ENCODE peak calls at places on chromosomes 3 and 15, in seven cellular contexts. One of them, this sample, is unnamed.

GRCh38 chr3:110343376-110343775 is 728.2 kb upstream of the NECTIN3 start:
- DNase-seq in H9: no peak
- DNase-seq in colonic mucosa: no peak
- DNase-seq in Karpas-422: no peak
- DNase-seq in CD4-positive, alpha-beta T cell: no peak
- DNase-seq in right atrium auricular region: no peak
- DNase-seq in epithelial cell of prostate: peak; percentile 6
- DNase-seq in this sample: no peak

GRCh38 chr3:193140381-193140780 is 100.6 kb upstream of the PLAAT1 start:
- DNase-seq in H9: no peak
- DNase-seq in colonic mucosa: no peak
- DNase-seq in Karpas-422: no peak
- DNase-seq in CD4-positive, alpha-beta T cell: no peak
- DNase-seq in right atrium auricular region: no peak
- DNase-seq in epithelial cell of prostate: peak; percentile 16
- DNase-seq in this sample: no peak

GRCh38 chr3:149435936-149436885 is 38.3 kb upstream of the TM4SF4 start:
- DNase-seq in H9: no peak
- DNase-seq in colonic mucosa: no peak
- DNase-seq in Karpas-422: no peak
- DNase-seq in CD4-positive, alpha-beta T cell: no peak
- DNase-seq in right atrium auricular region: no peak
- DNase-seq in epithelial cell of prostate: no peak
- DNase-seq in this sample: no peak

GRCh38 chr15:85589873-85590272 is 204.9 kb downstream of the KLHL25 start:
- DNase-seq in H9: no peak
- DNase-seq in colonic mucosa: no peak
- DNase-seq in Karpas-422: no peak
- DNase-seq in CD4-positive, alpha-beta T cell: no peak
- DNase-seq in right atrium auricular region: no peak
- DNase-seq in epithelial cell of prostate: no peak
- DNase-seq in this sample: no peak

GRCh38 chr15:62896969-62897486 is 145.5 kb upstream of the TPM1 start:
- DNase-seq in H9: no peak
- DNase-seq in colonic mucosa: peak; percentile 86
- DNase-seq in Karpas-422: peak; percentile 28
- DNase-seq in CD4-positive, alpha-beta T cell: no peak
- DNase-seq in right atrium auricular region: peak; percentile 96
- DNase-seq in epithelial cell of prostate: peak; percentile 88
- DNase-seq in this sample: no peak

GRCh38 chr3:90039994-90040393 is 932.6 kb downstream of the EPHA3 start:
- DNase-seq in H9: no peak
- DNase-seq in colonic mucosa: no peak
- DNase-seq in Karpas-422: peak; percentile 16
- DNase-seq in CD4-positive, alpha-beta T cell: no peak
- DNase-seq in right atrium auricular region: no peak
- DNase-seq in epithelial cell of prostate: no peak
- DNase-seq in this sample: no peak

GRCh38 chr15:41258706-41259471 is 27.8 kb downstream of the CHP1 start:
- DNase-seq in H9: no peak
- DNase-seq in colonic mucosa: peak; percentile 38
- DNase-seq in Karpas-422: peak; percentile 81
- DNase-seq in CD4-positive, alpha-beta T cell: no peak
- DNase-seq in right atrium auricular region: no peak
- DNase-seq in epithelial cell of prostate: no peak
- DNase-seq in this sample: no peak

GRCh38 chr3:39056151-39056550 is 4.3 kb downstream of the WDR48 start:
- DNase-seq in H9: no peak
- DNase-seq in colonic mucosa: no peak
- DNase-seq in Karpas-422: no peak
- DNase-seq in CD4-positive, alpha-beta T cell: no peak
- DNase-seq in right atrium auricular region: no peak
- DNase-seq in epithelial cell of prostate: no peak
- DNase-seq in this sample: no peak

GRCh38 chr15:84033793-84034553 is 201.6 kb upstream of the GOLGA6L4 start:
- DNase-seq in H9: no peak
- DNase-seq in colonic mucosa: no peak
- DNase-seq in Karpas-422: no peak
- DNase-seq in CD4-positive, alpha-beta T cell: no peak
- DNase-seq in right atrium auricular region: no peak
- DNase-seq in epithelial cell of prostate: no peak
- DNase-seq in this sample: no peak

GRCh38 chr15:55884223-55884622 is 109.2 kb downstream of the NEDD4 start:
- DNase-seq in H9: no peak
- DNase-seq in colonic mucosa: no peak
- DNase-seq in Karpas-422: no peak
- DNase-seq in CD4-positive, alpha-beta T cell: no peak
- DNase-seq in right atrium auricular region: no peak
- DNase-seq in epithelial cell of prostate: no peak
- DNase-seq in this sample: no peak

GRCh38 chr3:34106879-34107278 is 308.4 kb downstream of the PDCD6IP start:
- DNase-seq in H9: peak; percentile 71
- DNase-seq in colonic mucosa: peak; percentile 54
- DNase-seq in Karpas-422: peak; percentile 86
- DNase-seq in CD4-positive, alpha-beta T cell: no peak
- DNase-seq in right atrium auricular region: no peak
- DNase-seq in epithelial cell of prostate: no peak
- DNase-seq in this sample: peak; percentile 90

GRCh38 chr15:44775923-44776322 is 39.6 kb downstream of the TRIM69 start:
- DNase-seq in H9: no peak
- DNase-seq in colonic mucosa: no peak
- DNase-seq in Karpas-422: peak; percentile 88
- DNase-seq in CD4-positive, alpha-beta T cell: no peak
- DNase-seq in right atrium auricular region: no peak
- DNase-seq in epithelial cell of prostate: no peak
- DNase-seq in this sample: no peak

GRCh38 chr3:186593862-186594261 is 19.0 kb upstream of the AHSG start:
- DNase-seq in H9: no peak
- DNase-seq in colonic mucosa: no peak
- DNase-seq in Karpas-422: no peak
- DNase-seq in CD4-positive, alpha-beta T cell: no peak
- DNase-seq in right atrium auricular region: no peak
- DNase-seq in epithelial cell of prostate: no peak
- DNase-seq in this sample: no peak

GRCh38 chr15:32910839-32911238 is 193.0 kb downstream of the GREM1 start:
- DNase-seq in H9: no peak
- DNase-seq in colonic mucosa: no peak
- DNase-seq in Karpas-422: no peak
- DNase-seq in CD4-positive, alpha-beta T cell: no peak
- DNase-seq in right atrium auricular region: no peak
- DNase-seq in epithelial cell of prostate: no peak
- DNase-seq in this sample: no peak

GRCh38 chr3:26198609-26199008 is 408.7 kb downstream of the OXSM start:
- DNase-seq in H9: no peak
- DNase-seq in colonic mucosa: no peak
- DNase-seq in Karpas-422: no peak
- DNase-seq in CD4-positive, alpha-beta T cell: no peak
- DNase-seq in right atrium auricular region: no peak
- DNase-seq in epithelial cell of prostate: no peak
- DNase-seq in this sample: no peak

GRCh38 chr15:31732695-31733094 is 297.6 kb upstream of the CHRNA7 start:
- DNase-seq in H9: no peak
- DNase-seq in colonic mucosa: no peak
- DNase-seq in Karpas-422: no peak
- DNase-seq in CD4-positive, alpha-beta T cell: no peak
- DNase-seq in right atrium auricular region: no peak
- DNase-seq in epithelial cell of prostate: no peak
- DNase-seq in this sample: no peak

GRCh38 chr3:183212565-183212964 is 40.5 kb upstream of the B3GNT5 start:
- DNase-seq in H9: no peak
- DNase-seq in colonic mucosa: no peak
- DNase-seq in Karpas-422: peak; percentile 78
- DNase-seq in CD4-positive, alpha-beta T cell: no peak
- DNase-seq in right atrium auricular region: no peak
- DNase-seq in epithelial cell of prostate: no peak
- DNase-seq in this sample: no peak

GRCh38 chr3:14465425-14465824 is 63.0 kb downstream of the SLC6A6 start:
- DNase-seq in H9: no peak
- DNase-seq in colonic mucosa: no peak
- DNase-seq in Karpas-422: no peak
- DNase-seq in CD4-positive, alpha-beta T cell: no peak
- DNase-seq in right atrium auricular region: no peak
- DNase-seq in epithelial cell of prostate: no peak
- DNase-seq in this sample: no peak

DNA sequence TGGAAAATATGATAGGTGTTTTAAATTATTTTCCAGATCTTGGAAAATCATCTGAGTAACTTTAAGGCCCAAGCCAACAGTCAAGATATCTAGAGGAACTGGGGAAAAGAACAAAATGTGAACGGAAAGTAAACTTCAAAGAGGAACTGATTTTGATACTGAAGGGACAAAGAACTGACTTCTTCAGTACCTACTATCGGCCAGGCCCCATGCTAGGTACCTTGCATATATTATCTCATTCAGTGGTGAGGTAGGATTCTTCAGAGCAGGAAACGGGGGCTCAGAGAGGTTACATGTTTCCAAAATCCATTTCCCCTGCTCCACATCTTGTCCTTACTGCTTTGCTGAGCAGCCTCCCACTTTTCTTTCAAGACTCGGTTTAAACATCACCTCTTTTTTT is 9.8 kb upstream of the ZNF710 start:
- DNase-seq in H9: no peak
- DNase-seq in colonic mucosa: no peak
- DNase-seq in Karpas-422: no peak
- DNase-seq in CD4-positive, alpha-beta T cell: no peak
- DNase-seq in right atrium auricular region: no peak
- DNase-seq in epithelial cell of prostate: no peak
- DNase-seq in this sample: no peak
- H3K27ac ChIP-seq in H9: no peak overlapping the region
- H3K27ac ChIP-seq in colonic mucosa: no peak overlapping the region
- H3K27ac ChIP-seq in Karpas-422: no peak overlapping the region
- H3K27ac ChIP-seq in CD4-positive, alpha-beta T cell: no peak overlapping the region
- H3K27ac ChIP-seq in right atrium auricular region: no peak overlapping the region
- H3K27ac ChIP-seq in epithelial cell of prostate: no peak overlapping the region
- H3K27ac ChIP-seq in this sample: no peak overlapping the region

DNA sequence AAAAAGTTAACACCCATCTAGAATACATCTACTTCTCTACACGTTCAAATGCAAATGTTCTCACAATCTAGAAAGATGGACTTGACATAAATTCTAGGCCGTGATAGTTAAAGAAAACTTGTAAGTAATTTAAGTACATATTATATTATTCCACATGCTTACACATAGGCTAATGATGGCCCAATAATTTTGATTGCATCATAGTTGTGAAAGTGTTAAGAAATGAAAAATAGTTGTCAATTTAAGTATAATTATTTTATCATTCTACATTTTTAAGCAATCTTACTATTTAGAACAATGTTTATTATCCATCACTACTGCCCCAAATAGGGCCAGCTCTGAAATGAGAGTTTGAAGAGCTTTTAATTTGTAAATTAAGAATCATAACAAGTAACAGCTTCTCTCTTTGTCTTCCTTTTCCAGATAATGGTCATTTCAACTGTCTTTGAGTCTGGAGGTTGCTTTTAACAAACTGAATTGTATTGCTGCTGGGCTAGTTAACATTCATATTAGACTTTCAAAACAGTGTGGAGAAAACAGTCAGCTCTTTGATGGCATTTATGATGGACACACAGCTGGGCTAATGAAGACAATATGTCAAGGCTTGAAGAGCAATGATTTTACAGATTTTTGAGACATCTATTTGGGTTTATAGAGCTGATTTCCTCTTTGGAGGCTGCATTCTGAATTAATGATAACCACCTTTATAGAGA is 246.1 kb upstream of the KCNH8 start:
- DNase-seq in H9: no peak
- DNase-seq in colonic mucosa: no peak
- DNase-seq in Karpas-422: no peak
- DNase-seq in CD4-positive, alpha-beta T cell: no peak
- DNase-seq in right atrium auricular region: no peak
- DNase-seq in epithelial cell of prostate: no peak
- DNase-seq in this sample: no peak
- H3K27ac ChIP-seq in H9: no peak overlapping the region
- H3K27ac ChIP-seq in colonic mucosa: no peak overlapping the region
- H3K27ac ChIP-seq in Karpas-422: no peak overlapping the region
- H3K27ac ChIP-seq in CD4-positive, alpha-beta T cell: no peak overlapping the region
- H3K27ac ChIP-seq in right atrium auricular region: no peak overlapping the region
- H3K27ac ChIP-seq in epithelial cell of prostate: no peak overlapping the region
- H3K27ac ChIP-seq in this sample: no peak overlapping the region

DNA sequence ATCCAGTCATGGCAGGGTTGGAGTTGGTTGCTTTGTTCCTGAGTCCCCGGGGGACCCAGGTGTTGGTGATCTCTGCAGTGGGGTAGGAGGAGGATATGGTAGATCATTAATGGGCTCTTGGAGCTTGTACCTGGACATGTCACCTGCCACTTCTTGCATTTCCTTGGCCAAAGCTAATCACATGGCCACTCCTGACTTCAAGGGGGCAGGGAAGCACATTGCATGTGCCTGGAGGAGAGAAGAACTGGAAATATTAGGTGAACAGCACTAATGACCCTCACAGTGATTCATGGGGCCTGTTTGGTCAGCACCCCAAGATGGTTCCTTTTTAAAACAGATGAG is 87.1 kb upstream of the MYZAP start:
- DNase-seq in H9: no peak
- DNase-seq in colonic mucosa: no peak
- DNase-seq in Karpas-422: no peak
- DNase-seq in CD4-positive, alpha-beta T cell: no peak
- DNase-seq in right atrium auricular region: no peak
- DNase-seq in epithelial cell of prostate: no peak
- DNase-seq in this sample: peak; percentile 38
- H3K27ac ChIP-seq in H9: no peak overlapping the region
- H3K27ac ChIP-seq in colonic mucosa: peak overlapping the region; percentile 79
- H3K27ac ChIP-seq in Karpas-422: no peak overlapping the region
- H3K27ac ChIP-seq in CD4-positive, alpha-beta T cell: no peak overlapping the region
- H3K27ac ChIP-seq in right atrium auricular region: peak overlapping the region; percentile 54
- H3K27ac ChIP-seq in epithelial cell of prostate: peak overlapping the region; percentile 94
- H3K27ac ChIP-seq in this sample: no peak overlapping the region

GRCh38 chr3:45979378-45979777 is 16.2 kb downstream of the FYCO1 start:
- DNase-seq in H9: no peak
- DNase-seq in colonic mucosa: no peak
- DNase-seq in Karpas-422: no peak
- DNase-seq in CD4-positive, alpha-beta T cell: no peak
- DNase-seq in right atrium auricular region: no peak
- DNase-seq in epithelial cell of prostate: no peak
- DNase-seq in this sample: no peak

GRCh38 chr3:45978348-45978747 is 17.3 kb downstream of the FYCO1 start:
- DNase-seq in H9: no peak
- DNase-seq in colonic mucosa: peak; percentile 89
- DNase-seq in Karpas-422: no peak
- DNase-seq in CD4-positive, alpha-beta T cell: peak; percentile 46
- DNase-seq in right atrium auricular region: no peak
- DNase-seq in epithelial cell of prostate: peak; percentile 53
- DNase-seq in this sample: no peak

GRCh38 chr3:45980229-45980813 is 15.3 kb downstream of the FYCO1 start:
- DNase-seq in H9: no peak
- DNase-seq in colonic mucosa: no peak
- DNase-seq in Karpas-422: no peak
- DNase-seq in CD4-positive, alpha-beta T cell: no peak
- DNase-seq in right atrium auricular region: no peak
- DNase-seq in epithelial cell of prostate: no peak
- DNase-seq in this sample: no peak

GRCh38 chr3:45981321-45982038 is 14.1 kb downstream of the FYCO1 start:
- DNase-seq in H9: no peak
- DNase-seq in colonic mucosa: no peak
- DNase-seq in Karpas-422: no peak
- DNase-seq in CD4-positive, alpha-beta T cell: no peak
- DNase-seq in right atrium auricular region: no peak
- DNase-seq in epithelial cell of prostate: no peak
- DNase-seq in this sample: no peak

DNA sequence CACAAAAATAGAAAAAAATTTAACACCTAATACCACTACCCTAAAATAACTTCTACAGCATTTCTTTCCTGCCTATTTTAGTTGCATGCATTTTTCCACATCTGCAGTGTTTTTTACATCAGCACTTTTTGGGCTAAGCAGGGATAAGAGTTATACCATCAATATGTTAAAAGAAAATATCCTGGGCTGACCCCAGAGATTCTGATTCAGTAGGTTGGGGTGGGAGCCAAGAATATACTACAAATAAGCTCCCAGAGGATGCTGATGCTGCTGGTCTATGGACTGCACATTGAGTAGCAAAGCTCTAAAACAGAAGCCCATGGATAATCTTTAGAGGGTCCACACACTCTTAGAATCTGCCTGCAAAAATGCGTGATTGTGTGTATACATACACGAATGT is 14.8 kb downstream of the FYCO1 start:
- DNase-seq in H9: no peak
- DNase-seq in colonic mucosa: no peak
- DNase-seq in Karpas-422: no peak
- DNase-seq in CD4-positive, alpha-beta T cell: no peak
- DNase-seq in right atrium auricular region: no peak
- DNase-seq in epithelial cell of prostate: no peak
- DNase-seq in this sample: no peak
- H3K27ac ChIP-seq in H9: no peak overlapping the region
- H3K27ac ChIP-seq in colonic mucosa: no peak overlapping the region
- H3K27ac ChIP-seq in Karpas-422: no peak overlapping the region
- H3K27ac ChIP-seq in CD4-positive, alpha-beta T cell: no peak overlapping the region
- H3K27ac ChIP-seq in right atrium auricular region: peak overlapping the region; percentile 41
- H3K27ac ChIP-seq in epithelial cell of prostate: no peak overlapping the region
- H3K27ac ChIP-seq in this sample: no peak overlapping the region

This sample was measured in endodermal cell.